ENCODE peak calls at places on chromosomes 11 and 22, in seven cellular contexts. D, S, Y, X, P, G and J are unnamed samples.

GRCh38 chr11:15123849-15124248 is 9.1 kb downstream of the INSC start:
- DNase-seq in D (no peak), S (peak), Y (peak), X (no peak), P (no peak), G (no peak), J (no peak)

GRCh38 chr11:122113836-122114235 is 2.2 kb downstream of the BLID start:
- DNase-seq in D (no peak), S (peak), Y (no peak), X (no peak), P (no peak), G (no peak), J (no peak)

GRCh38 chr22:38175206-38176118 is 6.2 kb downstream of the PLA2G6 start:
- DNase-seq in D (no peak), S (no peak), Y (no peak), X (no peak), P (no peak), G (no peak), J (no peak)

GRCh38 chr11:83035070-83035854 is 36.4 kb downstream of the RAB30 start:
- DNase-seq in D (no peak), S (peak), Y (no peak), X (no peak), P (no peak), G (no peak), J (peak)

GRCh38 chr11:46309669-46310288 is 32.3 kb downstream of the CREB3L1 start:
- DNase-seq in D (no peak), S (no peak), Y (no peak), X (peak), P (no peak), G (no peak), J (no peak)

GRCh38 chr22:38412435-38413084 is 42.4 kb downstream of the KCNJ4 start:
- DNase-seq in D (no peak), S (no peak), Y (no peak), X (peak), P (peak), G (peak), J (no peak)

GRCh38 chr11:97963528-97964331 is 1057.0 kb upstream of the CNTN5 start:
- DNase-seq in D (no peak), S (peak), Y (peak), X (no peak), P (no peak), G (no peak), J (no peak)

GRCh38 chr11:68868221-68868620 is 26.5 kb upstream of the CPT1A start:
- DNase-seq in D (no peak), S (no peak), Y (no peak), X (no peak), P (no peak), G (no peak), J (no peak)